ENCODE peak calls at places on chromosomes 6 and 20, in six cellular contexts. V is ureter; F is GM12891; H is kidney tubule cell; L is CD8-positive, alpha-beta T cell; R is stimulated activated CD8-positive, alpha-beta memory T cell treated with anti-CD3 and anti-CD28 coated beads, Interleukin-4, amount 100 ng/mL, for 24 hours. O is an unnamed sample.
A peak's percentile ranks its signal among the peaks of the same experiment; 100 is the strongest.

GRCh38 chr6:157169186-157169585 is 154.1 kb downstream of the TMEM242 start:
- DNase-seq in L (no peak), H (peak; percentile 16), F (no peak), V (no peak), R (no peak), O (no peak)

GRCh38 chr6:111605100-111605748 is 454 bp downstream of the TRAF3IP2 start:
- DNase-seq in L (peak; percentile 17), R (no peak), V (peak; percentile 81), H (peak; percentile 49), F (peak; percentile 17), O (peak; percentile 71)

GRCh38 chr6:40848038-40848437 is 191.0 kb downstream of the UNC5CL start:
- DNase-seq in R (no peak), V (no peak), L (no peak), H (no peak), F (no peak), O (no peak)

GRCh38 chr20:44738779-44739477 is 6.7 kb upstream of the KCNK15 start:
- DNase-seq in H (peak; percentile 69), R (peak; percentile 8), F (peak; percentile 48), V (peak; percentile 65), L (no peak), O (peak; percentile 96)

GRCh38 chr6:165983112-165984072 is 184.3 kb downstream of the TBXT start:
- DNase-seq in H (no peak), L (no peak), R (no peak), V (no peak), F (no peak), O (no peak)

GRCh38 chr6:169661357-169661756 is 40.5 kb downstream of the WDR27 start:
- DNase-seq in V (no peak), L (no peak), R (no peak), F (no peak), H (no peak), O (no peak)

GRCh38 chr6:24428615-24429014 is 25.9 kb downstream of the MRS2 start:
- DNase-seq in V (no peak), F (no peak), L (no peak), H (peak; percentile 34), R (no peak), O (peak; percentile 13)

GRCh38 chr20:12012241-12013222 is 94.8 kb downstream of the BTBD3 start:
- DNase-seq in F (peak; percentile 35), V (no peak), L (no peak), H (peak; percentile 77), R (peak; percentile 0), O (peak; percentile 65)

GRCh38 chr6:151679941-151680340 is 127.5 kb upstream of the ESR1 start:
- DNase-seq in V (no peak), F (no peak), R (no peak), H (no peak), L (no peak), O (no peak)

GRCh38 chr6:44826277-44826676 is 438.8 kb downstream of the CDC5L start:
- DNase-seq in H (no peak), F (no peak), L (no peak), V (no peak), R (no peak), O (no peak)

GRCh38 chr20:21104921-21105320 is 1.2 kb downstream of the LINC00237 start:
- DNase-seq in R (no peak), V (no peak), F (no peak), H (no peak), L (no peak), O (no peak)

GRCh38 chr6:34179106-34179720 is 33.3 kb upstream of the GRM4 start:
- DNase-seq in R (no peak), H (no peak), L (no peak), F (no peak), V (no peak), O (no peak)

GRCh38 chr6:4370066-4370465 is 234.7 kb upstream of the ECI2 start:
- DNase-seq in L (no peak), F (no peak), V (no peak), R (no peak), H (peak; percentile 92), O (no peak)

GRCh38 chr6:146884728-146885127 is 286.0 kb downstream of the ADGB start:
- DNase-seq in H (peak; percentile 76), R (no peak), F (no peak), V (no peak), L (no peak), O (no peak)

GRCh38 chr6:159533016-159533415 is 160.0 kb downstream of the SOD2 start:
- DNase-seq in V (no peak), H (no peak), R (no peak), L (no peak), F (no peak), O (no peak)

GRCh38 chr20:13794667-13795066 is 9.8 kb downstream of the NDUFAF5 start:
- DNase-seq in R (no peak), H (no peak), V (no peak), F (no peak), L (no peak), O (no peak)

GRCh38 chr20:37345339-37346231 is at the start of gene SRC:
- DNase-seq in F (peak; percentile 68), H (peak; percentile 87), R (peak; percentile 21), L (peak; percentile 43), V (peak; percentile 93), O (peak; percentile 88)

GRCh38 chr6:12296255-12296573 is 6.1 kb downstream of the EDN1 start:
- DNase-seq in H (peak; percentile 79), V (no peak), F (no peak), R (no peak), L (no peak), O (no peak)

GRCh38 chr6:112309244-112309643 is 37.9 kb upstream of the RFPL4B start:
- DNase-seq in R (no peak), F (no peak), L (no peak), V (no peak), H (no peak), O (no peak)

GRCh38 chr20:2224246-2224645 is 71.6 kb upstream of the TGM3 start:
- DNase-seq in V (no peak), R (no peak), F (no peak), H (no peak), L (no peak), O (no peak)

GRCh38 chr20:1567392-1568165 is 10.1 kb upstream of the SIRPD start:
- DNase-seq in F (no peak), R (no peak), V (no peak), H (peak; percentile 99), L (no peak), O (no peak)

GRCh38 chr6:33677153-33677660 is 34.3 kb downstream of the UQCC2 start:
- DNase-seq in V (no peak), H (no peak), R (no peak), F (no peak), L (no peak), O (no peak)

GRCh38 chr6:80214436-80215022 is 108.1 kb downstream of the BCKDHB start:
- DNase-seq in R (no peak), F (no peak), H (peak; percentile 51), L (peak; percentile 8), V (no peak), O (peak; percentile 11)

GRCh38 chr6:16286151-16286522 is 47.8 kb downstream of the GMPR start:
- DNase-seq in L (peak; percentile 6), R (no peak), V (no peak), F (peak; percentile 39), H (peak; percentile 26), O (peak; percentile 62)

GRCh38 chr6:19771753-19772336 is 65.3 kb upstream of the ID4 start:
- DNase-seq in R (no peak), V (no peak), H (peak; percentile 53), L (no peak), F (no peak), O (no peak)

GRCh38 chr6:139392834-139393233 is 18.4 kb upstream of the CITED2 start:
- DNase-seq in H (peak; percentile 75), F (peak; percentile 31), R (no peak), V (no peak), L (no peak), O (no peak)

GRCh38 chr20:13960525-13960924 is 29.9 kb downstream of the SEL1L2 start:
- DNase-seq in V (no peak), R (no peak), L (no peak), H (no peak), F (no peak), O (no peak)

GRCh38 chr6:15598273-15598778 is 64.5 kb downstream of the DTNBP1 start:
- DNase-seq in V (no peak), R (no peak), H (no peak), L (no peak), F (no peak), O (no peak)

GRCh38 chr6:139436521-139437348 is 62.3 kb upstream of the CITED2 start:
- DNase-seq in V (no peak), L (no peak), H (peak; percentile 92), R (no peak), F (no peak), O (no peak)

GRCh38 chr20:44839481-44839880 is 29.1 kb upstream of the RIMS4 start:
- DNase-seq in F (no peak), R (no peak), H (no peak), L (no peak), V (no peak), O (no peak)

GRCh38 chr6:4829089-4829488 is 52.9 kb downstream of the CDYL start:
- DNase-seq in F (no peak), H (no peak), L (no peak), R (no peak), V (no peak), O (no peak)

GRCh38 chr20:23669327-23669726 is 19.5 kb downstream of the CST4 start:
- DNase-seq in L (no peak), F (no peak), H (no peak), V (no peak), R (no peak), O (no peak)

GRCh38 chr6:167124753-167125152 is 1.9 kb downstream of the CCR6 start:
- DNase-seq in F (no peak), V (no peak), R (no peak), H (no peak), L (no peak), O (no peak)

O was measured in T47D.